ENCODE peak calls at places on chromosomes 13 and 19, in six cellular contexts. Z, V, J, N, U and L are unnamed samples.

GRCh38 chr13:62357887-62358645 is 942.4 kb upstream of the PCDH20 start:
- DNase-seq in U (no peak), Z (peak), V (peak), N (peak), J (no peak), L (no peak)

GRCh38 chr19:1466461-1467227 is 12.4 kb downstream of the C19orf25 start:
- DNase-seq in N (no peak), J (no peak), U (no peak), V (no peak), Z (no peak), L (no peak)

GRCh38 chr13:51814825-51815650 is 11.1 kb upstream of the DHRS12 start:
- DNase-seq in V (peak), N (peak), Z (peak), J (peak), U (peak), L (peak)

GRCh38 chr13:26810095-26810494 is 49.5 kb upstream of the GPR12 start:
- DNase-seq in U (no peak), N (no peak), Z (peak), V (no peak), J (no peak), L (no peak)

GRCh38 chr19:44032001-44032610 is 6.9 kb downstream of the ZNF222 start:
- DNase-seq in V (no peak), J (no peak), N (no peak), U (no peak), Z (no peak), L (no peak)

GRCh38 chr19:43467730-43468129 is 2.3 kb upstream of the LYPD3 start:
- DNase-seq in V (peak), J (no peak), N (no peak), Z (no peak), U (no peak), L (no peak)

GRCh38 chr19:20259615-20260014 is 92.6 kb downstream of the ZNF486 start:
- DNase-seq in Z (no peak), J (no peak), N (no peak), U (no peak), V (no peak), L (no peak)

GRCh38 chr13:39777527-39778061 is 122.1 kb downstream of the COG6 start:
- DNase-seq in V (peak), Z (peak), N (peak), J (no peak), U (no peak), L (no peak)

GRCh38 chr19:16259385-16260159 is 61.9 kb downstream of the AP1M1 start:
- DNase-seq in J (no peak), U (no peak), N (no peak), V (no peak), Z (no peak), L (no peak)

GRCh38 chr13:24033527-24034302 is 126.8 kb upstream of the SPATA13 start:
- DNase-seq in V (no peak), U (no peak), Z (no peak), N (no peak), J (no peak), L (no peak)

GRCh38 chr19:37304190-37304883 is 66.6 kb upstream of the ZNF527 start:
- DNase-seq in J (peak), N (no peak), V (no peak), U (peak), Z (no peak), L (no peak)

GRCh38 chr19:47741544-47742125 is 3.7 kb upstream of the NOP53 start:
- DNase-seq in Z (no peak), U (no peak), N (no peak), J (no peak), V (no peak), L (no peak)

GRCh38 chr13:113929628-113930615 is 44.0 kb downstream of the C13orf46 start:
- DNase-seq in J (no peak), U (no peak), Z (no peak), V (no peak), N (no peak), L (no peak)

GRCh38 chr19:40232479-40232878 is 6.0 kb upstream of the CCNP start:
- DNase-seq in N (no peak), V (no peak), U (no peak), J (no peak), Z (no peak), L (no peak)

GRCh38 chr19:5585461-5586299 is 17.9 kb upstream of the TINCR start:
- DNase-seq in V (no peak), U (peak), J (no peak), N (no peak), Z (no peak), L (no peak)

GRCh38 chr19:11387154-11388034 is 3.3 kb upstream of the EPOR start:
- DNase-seq in V (no peak), J (no peak), N (peak), U (no peak), Z (no peak), L (no peak)

GRCh38 chr19:43616954-43617353 is 2.5 kb downstream of the ZNF428 start:
- DNase-seq in V (no peak), N (no peak), J (no peak), Z (no peak), U (no peak), L (no peak)

GRCh38 chr19:13597625-13598024 is 91.3 kb upstream of the CACNA1A start:
- DNase-seq in U (peak), N (peak), V (peak), J (peak), Z (peak), L (peak)

GRCh38 chr13:32025730-32026129 is 5.8 kb upstream of the FRY start:
- DNase-seq in V (no peak), Z (no peak), J (no peak), N (no peak), U (no peak), L (no peak)

GRCh38 chr13:114258589-114258988 is 22.8 kb upstream of the UPF3A start:
- DNase-seq in V (no peak), U (no peak), J (no peak), N (no peak), Z (no peak), L (peak)

GRCh38 chr13:113785051-113786010 is 26.3 kb downstream of the TMEM255B start:
- DNase-seq in N (peak), U (no peak), V (peak), J (no peak), Z (no peak), L (no peak)

DNA sequence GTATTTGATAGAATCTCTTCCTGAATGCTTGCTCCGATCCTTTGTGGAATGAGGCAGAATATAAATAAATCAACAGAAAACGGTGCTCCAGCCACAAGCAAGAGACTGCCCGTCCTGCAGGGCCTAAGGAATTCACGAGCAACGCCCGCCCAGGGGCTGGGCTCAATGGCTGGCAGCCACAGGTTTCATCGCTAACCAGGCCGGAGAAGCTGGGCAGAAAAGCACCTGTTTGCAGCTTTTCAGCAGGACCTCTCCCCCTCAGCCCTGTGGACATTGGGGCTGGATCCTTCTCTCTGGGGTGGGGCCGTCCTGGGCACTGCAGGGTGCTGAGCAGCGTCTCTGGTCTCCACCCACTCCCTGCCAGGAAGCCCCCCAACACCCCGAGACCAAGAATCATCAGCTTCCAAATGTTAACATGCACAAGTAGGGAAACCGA is 102.5 kb downstream of the GADD45B start:
- DNase-seq in V (peak), U (no peak), N (no peak), Z (peak), J (no peak), L (peak)
- H3K27ac ChIP-seq in V (peak), U (peak), N (no peak), Z (peak), J (peak), L (peak)

DNA sequence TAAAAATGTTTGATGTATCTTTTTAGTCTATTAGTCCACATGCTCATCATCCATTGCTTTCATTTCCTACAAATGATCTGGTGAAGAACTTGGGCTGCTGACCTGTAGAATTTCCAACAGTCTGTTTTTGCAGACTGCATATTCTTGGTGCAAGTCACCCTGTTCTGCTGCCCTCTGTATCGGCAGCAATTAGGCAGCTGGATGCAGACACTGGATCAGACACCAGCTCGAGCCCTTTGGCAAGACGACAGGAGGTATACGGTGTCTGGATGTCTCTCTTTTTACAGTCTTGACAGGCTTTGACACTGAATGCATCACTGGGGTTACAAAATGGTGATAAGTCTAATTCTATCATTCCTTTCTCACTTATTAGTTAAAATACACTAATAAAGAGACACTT is 21.8 kb downstream of the MTRF1 start:
- DNase-seq in Z (no peak), N (no peak), J (no peak), U (no peak), V (no peak), L (no peak)
- H3K27ac ChIP-seq in Z (no peak), N (no peak), J (no peak), U (no peak), V (no peak), L (no peak)

DNA sequence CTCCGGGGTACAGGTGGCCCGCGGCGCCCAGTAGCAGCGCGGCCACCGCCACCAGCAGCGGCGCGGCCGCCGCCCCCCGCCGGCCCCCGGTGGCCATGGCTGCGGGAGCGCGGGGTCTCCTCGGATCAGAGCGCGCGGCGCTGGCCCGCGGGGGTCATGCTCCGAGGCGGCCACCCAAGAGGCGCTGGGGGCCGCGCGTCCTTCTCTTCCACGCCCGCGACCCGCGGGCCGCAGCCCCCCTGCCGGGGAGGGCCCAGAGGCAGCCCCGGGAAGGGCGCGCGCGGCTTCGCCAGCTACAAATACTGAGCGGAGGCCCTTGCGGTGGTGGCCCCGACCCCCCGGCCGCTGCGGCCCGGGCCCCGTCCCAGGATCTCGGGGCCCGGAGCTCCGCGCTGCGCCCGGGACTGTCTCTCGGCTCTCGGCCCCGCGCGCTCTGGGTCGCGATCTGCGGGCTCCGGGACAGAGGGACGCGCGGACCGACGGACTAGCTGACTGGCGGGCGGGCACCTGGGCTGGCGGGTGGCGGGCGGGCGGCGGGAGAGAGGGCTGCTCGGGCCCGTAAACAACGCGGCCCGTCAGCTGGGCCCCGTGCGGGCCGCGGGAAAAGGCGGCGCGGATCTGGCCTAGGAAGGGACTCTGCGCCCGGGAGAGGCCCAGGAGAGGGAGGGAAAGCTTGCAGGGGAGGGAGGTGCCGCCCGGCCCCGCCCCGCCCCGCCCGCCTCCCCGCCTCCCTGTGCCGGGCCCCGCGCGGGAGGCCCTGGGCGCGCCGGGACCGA is at the start of gene INSR:
- DNase-seq in V (peak), N (peak), U (peak), J (peak), Z (peak), L (peak)
- H3K27ac ChIP-seq in V (no peak), N (peak), U (peak), J (peak), Z (peak), L (peak)

GRCh38 chr19:45162464-45163143 is 1.8 kb upstream of the NKPD1 start:
- DNase-seq in J (no peak), Z (no peak), U (no peak), V (no peak), N (no peak), L (no peak)

GRCh38 chr19:45163751-45164150 is 3.0 kb upstream of the NKPD1 start:
- DNase-seq in Z (no peak), J (no peak), U (no peak), V (no peak), N (no peak), L (no peak)

GRCh38 chr19:45163156-45163555 is 2.4 kb upstream of the NKPD1 start:
- DNase-seq in N (no peak), Z (no peak), V (no peak), J (no peak), U (no peak), L (no peak)

GRCh38 chr19:45166723-45167252 is 6.0 kb upstream of the NKPD1 start:
- DNase-seq in N (no peak), V (no peak), U (no peak), Z (no peak), J (no peak), L (no peak)

GRCh38 chr19:45164577-45165335 is 4.0 kb upstream of the NKPD1 start:
- DNase-seq in V (peak), U (peak), J (peak), Z (peak), N (peak), L (peak)
- H3K27ac ChIP-seq in V (peak), U (peak), J (no peak), Z (no peak), N (no peak), L (no peak)

DNA sequence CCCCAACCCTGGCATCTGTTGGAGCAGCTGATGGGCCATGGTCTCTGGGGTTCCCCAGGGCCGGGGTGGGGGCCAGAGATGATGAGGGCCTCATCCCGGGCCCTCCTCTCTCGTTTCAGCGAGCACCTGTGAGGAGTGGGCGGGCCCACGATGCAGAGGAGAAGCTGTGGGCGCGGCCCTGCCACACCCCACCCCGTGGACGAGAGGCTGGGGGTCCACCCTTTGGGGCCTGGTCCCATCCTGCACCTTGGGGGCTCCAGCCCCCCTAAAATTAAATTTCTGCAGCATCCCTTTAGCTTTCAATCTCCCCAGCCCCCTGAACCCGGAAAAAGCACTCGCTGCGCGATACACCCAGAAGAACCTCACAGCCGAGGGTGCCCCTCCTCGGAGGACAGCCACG is 5.6 kb downstream of the HMG20B start:
- DNase-seq in U (no peak), J (no peak), N (no peak), Z (no peak), V (no peak), L (no peak)
- H3K27ac ChIP-seq in U (no peak), J (no peak), N (no peak), Z (no peak), V (no peak), L (no peak)